ENCODE peak calls at places on chromosomes 4 and X, in four cellular contexts. S is CD4-positive, CD25-positive, alpha-beta regulatory T cell; T is heart right ventricle; O is mesendoderm. I is an unnamed sample.

GRCh38 chr4:163462556-163462955 is 11.0 kb downstream of the TKTL2 start:
- DNase-seq in T (no peak), O (no peak), S (no peak), I (no peak)

GRCh38 chrX:134631404-134632346 is 26.6 kb downstream of the PLAC1 start:
- DNase-seq in T (no peak), S (no peak), O (no peak), I (no peak)

GRCh38 chr4:154158756-154159155 is 332.8 kb downstream of the DCHS2 start:
- DNase-seq in S (no peak), T (no peak), O (no peak), I (no peak)

GRCh38 chrX:111041018-111041462 is 55.0 kb upstream of the PAK3 start:
- DNase-seq in O (no peak), T (no peak), S (peak; percentile 6), I (no peak)

GRCh38 chrX:108610141-108610540 is 126.2 kb downstream of the IRS4 start:
- DNase-seq in O (no peak), T (no peak), S (no peak), I (no peak)

GRCh38 chr4:143404555-143404954 is 67.9 kb downstream of the GAB1 start:
- DNase-seq in S (no peak), T (no peak), O (no peak), I (no peak)

GRCh38 chrX:118507766-118508165 is 12.2 kb downstream of the DOCK11 start:
- DNase-seq in S (no peak), T (no peak), O (no peak), I (no peak)

GRCh38 chrX:72685810-72686465 is 28.2 kb downstream of the PHKA1 start:
- DNase-seq in O (no peak), T (no peak), S (no peak), I (no peak)

GRCh38 chrX:111167334-111167733 is 71.3 kb downstream of the PAK3 start:
- DNase-seq in S (no peak), O (no peak), T (no peak), I (no peak)

GRCh38 chr4:53100801-53101581 is 238.9 kb downstream of the RASL11B start:
- DNase-seq in S (no peak), T (no peak), O (peak; percentile 8), I (no peak)

GRCh38 chrX:13432376-13432775 is 112.5 kb upstream of the ATXN3L start:
- DNase-seq in O (no peak), S (no peak), T (no peak), I (peak; percentile 68)

GRCh38 chr4:128220286-128221235 is 67.1 kb downstream of the PGRMC2 start:
- DNase-seq in S (peak; percentile 31), O (peak; percentile 20), T (no peak), I (no peak)

GRCh38 chrX:93538575-93538974 is 134.8 kb downstream of the NAP1L3 start:
- DNase-seq in T (no peak), S (no peak), O (peak; percentile 3), I (no peak)

GRCh38 chr4:87406462-87406861 is 15.5 kb upstream of the HSD17B11 start:
- DNase-seq in T (no peak), O (no peak), S (peak; percentile 47), I (no peak)

GRCh38 chr4:98728433-98728832 is 70.0 kb upstream of the TSPAN5 start:
- DNase-seq in T (no peak), O (peak; percentile 68), S (peak; percentile 9), I (no peak)

GRCh38 chr4:10098770-10099139 is 17.8 kb downstream of the WDR1 start:
- DNase-seq in T (no peak), O (no peak), S (peak; percentile 42), I (no peak)

GRCh38 chrX:319579-320125 is 1.1 kb upstream of the GTPBP6 start:
- DNase-seq in S (no peak), O (no peak), T (no peak), I (peak; percentile 75)

GRCh38 chr4:118417325-118417724 is 64.5 kb upstream of the PRSS12 start:
- DNase-seq in S (no peak), T (no peak), O (no peak), I (no peak)

GRCh38 chrX:73683236-73683859 is 120.4 kb downstream of the CHIC1 start:
- DNase-seq in T (no peak), S (no peak), O (no peak), I (no peak)

GRCh38 chrX:152861116-152861515 is 30.3 kb downstream of the NSDHL start:
- DNase-seq in T (no peak), S (no peak), O (no peak), I (no peak)

GRCh38 chrX:94576367-94577004 is 902.5 kb downstream of the FAM133A start:
- DNase-seq in T (no peak), O (no peak), S (no peak), I (no peak)

GRCh38 chrX:140432328-140433025 is 72.4 kb downstream of the SOX3 start:
- DNase-seq in O (no peak), S (no peak), T (peak; percentile 44), I (peak; percentile 76)

GRCh38 chr4:102321260-102321991 is 23.9 kb downstream of the SLC39A8 start:
- DNase-seq in S (no peak), O (peak; percentile 90), T (no peak), I (no peak)

GRCh38 chr4:87529187-87529586 is at the start of gene SPARCL1:
- DNase-seq in S (no peak), O (peak; percentile 46), T (peak; percentile 21), I (peak; percentile 47)

GRCh38 chr4:55364691-55365346 is 18.8 kb downstream of the SRD5A3 start:
- DNase-seq in O (peak; percentile 35), T (no peak), S (no peak), I (no peak)

GRCh38 chrX:15761564-15762191 is 23.6 kb downstream of the CA5B start:
- DNase-seq in T (no peak), S (peak; percentile 67), O (peak; percentile 58), I (no peak)

GRCh38 chr4:131534944-131535640 is 1614.0 kb upstream of the PCDH10 start:
- DNase-seq in O (no peak), T (no peak), S (no peak), I (no peak)

DNA sequence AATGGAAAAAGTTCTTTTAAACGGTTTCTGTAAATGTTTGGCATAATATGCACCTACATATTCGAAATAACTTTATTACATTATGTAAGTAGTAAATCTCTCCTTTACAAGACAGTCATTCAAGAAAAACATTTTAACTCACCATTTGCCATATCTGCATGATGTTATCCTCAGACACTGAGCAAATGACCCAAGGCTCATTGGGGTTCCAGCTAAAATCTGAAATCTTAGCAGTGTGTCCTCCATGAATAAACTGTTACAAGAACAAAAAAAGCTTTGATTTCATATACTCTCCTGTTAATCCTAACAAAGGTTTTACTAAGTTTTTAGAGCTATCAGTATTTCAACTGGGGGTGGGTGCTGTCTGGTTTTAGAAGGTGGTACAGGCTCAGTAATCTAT is 24.5 kb downstream of the RBBP7 start:
- DNase-seq in S (no peak), O (no peak), T (no peak), I (no peak)
- H3K27ac ChIP-seq in S (no peak overlapping the region), O (no peak overlapping the region), T (no peak overlapping the region), I (no peak overlapping the region)

DNA sequence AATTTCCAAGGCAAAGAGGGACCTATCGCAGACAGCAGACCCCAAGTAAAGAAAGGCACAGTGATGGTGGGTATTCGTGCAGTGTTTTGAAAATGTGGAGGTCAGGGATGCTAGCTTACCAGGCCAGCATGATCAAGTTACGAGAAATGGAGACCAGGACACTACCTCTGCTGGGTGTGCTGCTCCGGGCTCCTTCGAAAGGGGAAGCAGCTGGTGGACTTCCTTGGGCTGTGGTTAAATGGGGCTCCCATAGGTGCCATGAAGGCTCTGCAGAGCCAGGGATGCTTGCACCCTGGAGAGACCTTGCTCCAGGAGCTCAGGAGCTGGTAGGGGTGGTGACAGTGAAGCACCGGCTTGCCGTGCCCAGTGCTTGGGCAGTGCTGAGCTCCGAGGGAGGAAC is 68.8 kb downstream of the TBL1X start:
- DNase-seq in T (no peak), S (no peak), O (no peak), I (no peak)
- H3K4me1 ChIP-seq in T (peaks cover 19% of the 10 kb centered on the region), S (peaks cover 10% of the 10 kb centered on the region), O (no peaks in the 10 kb centered on the region), I (peaks cover 9% of the 10 kb centered on the region)

GRCh38 chr4:1191621-1192020 is 19.2 kb upstream of the SPON2 start:
- DNase-seq in T (no peak), S (no peak), O (no peak), I (peak; percentile 18)
- H3K27ac ChIP-seq in T (peak overlapping the region; percentile 83), S (no peak overlapping the region), O (no peak overlapping the region), I (peak overlapping the region; percentile 90)

DNA sequence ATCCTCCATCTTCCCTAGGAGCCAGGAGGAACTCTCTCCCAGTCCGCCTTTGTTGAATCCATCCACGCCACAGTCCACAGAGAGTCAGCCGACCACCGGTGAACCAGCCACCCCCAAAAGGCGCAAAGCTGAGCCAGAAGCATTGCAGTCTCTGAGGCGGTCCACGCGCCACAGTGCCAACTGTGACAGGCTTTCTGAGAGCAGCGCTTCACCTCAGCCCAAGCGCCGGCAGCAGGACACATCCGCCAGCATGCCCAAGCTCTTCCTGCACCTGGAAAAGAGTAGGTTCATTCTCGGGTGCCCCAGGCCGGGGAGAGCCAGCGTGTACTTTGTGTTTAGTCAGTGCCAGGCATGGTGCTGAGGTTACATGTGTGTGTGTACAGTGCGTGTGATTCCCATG is 7.4 kb downstream of the MSL3 start:
- DNase-seq in O (no peak), T (no peak), S (peak; percentile 36), I (no peak)
- H3K4me1 ChIP-seq in O (no peaks in the 10 kb centered on the region), T (no peaks in the 10 kb centered on the region), S (peaks cover 69% of the 10 kb centered on the region), I (no peaks in the 10 kb centered on the region)

DNA sequence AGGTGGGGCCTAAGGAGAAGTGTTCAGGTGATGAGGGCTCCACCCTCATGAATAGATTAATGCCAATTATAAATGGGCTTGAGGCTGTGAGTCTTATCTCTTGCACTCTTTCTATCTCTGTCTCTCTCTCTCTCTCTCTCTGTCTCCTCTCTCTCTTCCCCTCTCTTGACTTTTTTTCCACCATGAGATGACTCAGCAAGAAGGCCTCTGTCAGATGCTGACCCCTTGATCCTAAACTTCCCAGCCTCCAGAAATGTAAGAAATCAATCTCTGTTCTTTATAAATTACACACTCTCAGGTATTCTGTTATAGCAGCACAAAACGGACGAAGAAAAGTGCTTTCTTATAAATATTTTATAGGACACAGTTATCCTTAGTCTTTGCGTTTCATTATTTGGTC is 184.9 kb upstream of the PCDH7 start:
- DNase-seq in O (no peak), S (no peak), T (no peak), I (no peak)
- H3K27ac ChIP-seq in O (no peak overlapping the region), S (no peak overlapping the region), T (no peak overlapping the region), I (no peak overlapping the region)

DNA sequence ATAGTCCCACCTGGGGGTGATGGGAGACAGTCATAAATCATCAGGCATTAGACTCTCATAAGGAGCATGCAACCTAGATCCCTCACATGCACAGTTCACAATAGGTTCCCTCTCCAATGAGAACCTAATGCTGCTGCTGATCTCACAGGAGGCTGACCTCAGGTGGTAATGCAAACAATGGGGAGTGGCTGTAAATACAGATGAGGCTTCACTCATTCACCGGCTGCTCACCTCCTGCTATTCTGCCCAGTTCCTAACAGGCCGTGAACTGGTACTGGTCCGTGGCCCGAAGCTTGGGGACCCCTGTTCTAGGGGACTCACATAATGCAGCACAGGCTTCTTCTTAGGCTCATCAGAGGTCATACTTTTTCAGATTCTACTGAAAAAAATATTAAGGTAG is 625.9 kb upstream of the AGA start:
- DNase-seq in O (peak; percentile 45), S (no peak), T (no peak), I (no peak)
- H3K4me1 ChIP-seq in O (no peaks in the 10 kb centered on the region), S (no peaks in the 10 kb centered on the region), T (no peaks in the 10 kb centered on the region), I (no peaks in the 10 kb centered on the region)